ENCODE peak calls at places on chromosomes 4 and X, in six cellular contexts. W is A549, L is K562, I is HepG2, D is HEK293T, H is IMR-90. Y is an unnamed sample.

GRCh38 chrX:106612403-106612789 is 618 bp downstream of the RADX start:
- DNase-seq in W (no peak), L (no peak), I (peak; percentile 0), D (no peak), H (no peak), Y (no peak)

GRCh38 chrX:136896121-136896914 is 15.8 kb upstream of the RBMX start:
- DNase-seq in W (no peak), L (peak; percentile 23), I (no peak), D (no peak), H (peak; percentile 53), Y (no peak)

GRCh38 chrX:19672211-19672814 is 157.0 kb upstream of the MAP3K15 start:
- DNase-seq in W (peak; percentile 74), L (no peak), I (no peak), D (no peak), H (no peak), Y (no peak)

GRCh38 chr4:183124865-183125264 is 25.8 kb downstream of the WWC2 start:
- DNase-seq in W (no peak), L (no peak), I (no peak), D (no peak), H (no peak), Y (no peak)

GRCh38 chrX:24023972-24024664 is 2.9 kb downstream of the KLHL15 start:
- DNase-seq in W (no peak), L (no peak), I (no peak), D (no peak), H (peak; percentile 23), Y (no peak)

GRCh38 chr4:97330915-97331314 is 812.4 kb downstream of the STPG2 start:
- DNase-seq in W (no peak), L (no peak), I (no peak), D (peak; percentile 64), H (no peak), Y (no peak)

GRCh38 chr4:102808009-102808408 is 19.3 kb downstream of the UBE2D3 start:
- DNase-seq in W (no peak), L (no peak), I (no peak), D (no peak), H (no peak), Y (no peak)

GRCh38 chr4:7282786-7283185 is 90.4 kb downstream of the SORCS2 start:
- DNase-seq in W (no peak), L (no peak), I (no peak), D (no peak), H (no peak), Y (no peak)

GRCh38 chr4:3874525-3875110 is 108.4 kb downstream of the ADRA2C start:
- DNase-seq in W (no peak), L (no peak), I (no peak), D (no peak), H (no peak), Y (no peak)

GRCh38 chrX:142998447-142999208 is 27.1 kb upstream of the SPANXN4 start:
- DNase-seq in W (no peak), L (no peak), I (no peak), D (no peak), H (no peak), Y (no peak)

GRCh38 chrX:71160475-71160874 is 15.8 kb downstream of the NLGN3 start:
- DNase-seq in W (no peak), L (no peak), I (no peak), D (no peak), H (no peak), Y (no peak)

DNA sequence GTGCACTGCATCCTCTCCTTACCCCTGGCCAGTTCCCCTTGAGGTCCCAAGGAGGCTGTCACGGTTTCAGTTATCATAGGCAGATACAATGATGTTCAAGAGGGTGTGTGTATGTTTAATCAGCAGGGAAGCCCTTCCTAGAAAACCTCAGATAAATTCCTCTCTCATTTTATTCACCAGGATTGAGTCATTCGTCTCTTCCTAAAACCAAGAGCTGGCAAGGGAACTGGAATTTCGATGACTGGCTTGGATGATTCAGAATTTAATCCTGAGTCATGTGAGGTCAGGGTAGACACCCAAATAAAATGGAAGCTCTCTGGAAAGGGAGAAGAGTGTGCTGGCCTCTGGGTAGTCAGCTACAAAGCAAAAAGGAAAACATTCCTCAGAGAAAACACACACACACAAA is 106.2 kb upstream of the RAPGEF2 start:
- DNase-seq in W (peak; percentile 87), L (no peak), I (no peak), D (no peak), H (peak; percentile 97), Y (no peak)
- TF ChIP-seq BHLHE40 in W (no peak), L (no peak), I (no peak), D (no peak), H (peak; percentile 96), Y (no peak)

GRCh38 chr4:2799444-2799911 is 6.6 kb downstream of the SH3BP2 start:
- DNase-seq in W (no peak), L (no peak), I (no peak), D (no peak), H (no peak), Y (no peak)

GRCh38 chr4:2798399-2799301 is 5.8 kb downstream of the SH3BP2 start:
- DNase-seq in W (no peak), L (peak; percentile 49), I (no peak), D (no peak), H (no peak), Y (no peak)

GRCh38 chr4:2802618-2803531 is 10.0 kb downstream of the SH3BP2 start:
- DNase-seq in W (no peak), L (no peak), I (no peak), D (no peak), H (no peak), Y (no peak)

GRCh38 chr4:2799971-2800690 is 7.2 kb downstream of the SH3BP2 start:
- DNase-seq in W (no peak), L (no peak), I (no peak), D (no peak), H (no peak), Y (no peak)

DNA sequence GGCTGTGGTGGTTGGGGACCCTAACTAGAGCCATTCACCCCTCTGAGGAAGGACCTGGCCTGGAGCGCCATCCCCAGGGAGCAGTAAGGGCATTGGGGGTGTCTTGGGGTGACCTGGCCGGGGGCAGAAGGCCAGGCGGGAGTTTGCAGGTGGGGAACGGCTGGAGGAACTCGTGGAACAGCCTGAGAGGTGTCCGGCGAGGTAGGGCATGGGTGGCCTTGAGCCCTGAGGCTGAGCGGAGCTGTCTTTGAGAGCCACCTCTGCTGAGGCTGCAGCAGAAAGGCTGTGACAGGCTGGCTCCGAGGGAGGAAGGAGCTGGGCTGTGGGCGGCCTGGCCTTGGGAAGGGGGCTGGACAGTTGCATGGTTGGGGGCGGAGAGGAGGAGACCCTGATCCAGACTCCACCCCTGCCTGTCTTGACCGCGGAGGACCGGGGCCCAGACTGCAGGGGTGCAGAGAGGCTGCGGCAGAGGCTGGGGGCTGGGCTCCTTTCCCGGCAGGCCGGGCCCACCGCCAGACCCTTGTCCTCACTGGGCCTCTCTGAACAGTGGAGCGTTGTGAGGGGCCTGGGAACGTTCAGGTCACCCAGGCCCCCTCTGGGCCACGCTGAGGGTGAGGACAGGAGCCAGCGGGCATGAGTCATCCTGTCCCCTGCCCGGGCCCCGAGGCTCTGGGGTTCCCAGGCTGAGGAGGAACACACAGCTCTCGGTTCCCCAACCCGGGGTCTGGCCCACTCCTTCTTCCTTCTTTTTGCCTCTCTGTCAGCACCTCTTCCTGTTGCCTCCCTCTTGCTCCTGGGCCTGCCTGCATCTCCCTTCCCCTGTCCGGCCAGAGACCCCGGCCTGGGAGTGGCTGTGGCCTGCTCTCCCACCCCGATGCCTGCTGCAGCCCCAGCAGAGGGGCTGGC is 8.1 kb downstream of the SH3BP2 start:
- DNase-seq in W (no peak), L (peak; percentile 73), I (peak; percentile 92), D (no peak), H (peak; percentile 37), Y (peak; percentile 41)
- TF ChIP-seq BHLHE40 in W (no peak), L (no peak), I (no peak), D (no peak), H (no peak), Y (peak; percentile 36)

GRCh38 chr4:138670681-138671080 is 344.9 kb upstream of the NOCT start:
- DNase-seq in W (no peak), L (no peak), I (no peak), D (no peak), H (no peak), Y (no peak)

GRCh38 chr4:138672393-138672976 is 343.1 kb upstream of the NOCT start:
- DNase-seq in W (no peak), L (no peak), I (no peak), D (no peak), H (no peak), Y (peak; percentile 19)

GRCh38 chr4:138673053-138673452 is 342.5 kb upstream of the NOCT start:
- DNase-seq in W (no peak), L (no peak), I (peak; percentile 37), D (no peak), H (peak; percentile 15), Y (no peak)

GRCh38 chr4:138671106-138671505 is 344.5 kb upstream of the NOCT start:
- DNase-seq in W (no peak), L (no peak), I (no peak), D (no peak), H (no peak), Y (no peak)

GRCh38 chr4:138671606-138672084 is 343.9 kb upstream of the NOCT start:
- DNase-seq in W (no peak), L (peak; percentile 79), I (no peak), D (no peak), H (no peak), Y (no peak)
- TF ChIP-seq BHLHE40 in W (no peak), L (no peak), I (no peak), D (no peak), H (no peak), Y (no peak)

GRCh38 chr4:1505511-1506451 is 99.5 kb upstream of the NKX1-1 start:
- DNase-seq in W (no peak), L (no peak), I (no peak), D (no peak), H (no peak), Y (no peak)

GRCh38 chr4:1509366-1509765 is 103.1 kb upstream of the NKX1-1 start:
- DNase-seq in W (no peak), L (no peak), I (no peak), D (no peak), H (no peak), Y (no peak)

GRCh38 chr4:1510931-1511330 is 104.7 kb upstream of the NKX1-1 start:
- DNase-seq in W (no peak), L (no peak), I (no peak), D (no peak), H (no peak), Y (no peak)

GRCh38 chr4:1506956-1507721 is 100.9 kb upstream of the NKX1-1 start:
- DNase-seq in W (no peak), L (no peak), I (no peak), D (no peak), H (no peak), Y (no peak)

DNA sequence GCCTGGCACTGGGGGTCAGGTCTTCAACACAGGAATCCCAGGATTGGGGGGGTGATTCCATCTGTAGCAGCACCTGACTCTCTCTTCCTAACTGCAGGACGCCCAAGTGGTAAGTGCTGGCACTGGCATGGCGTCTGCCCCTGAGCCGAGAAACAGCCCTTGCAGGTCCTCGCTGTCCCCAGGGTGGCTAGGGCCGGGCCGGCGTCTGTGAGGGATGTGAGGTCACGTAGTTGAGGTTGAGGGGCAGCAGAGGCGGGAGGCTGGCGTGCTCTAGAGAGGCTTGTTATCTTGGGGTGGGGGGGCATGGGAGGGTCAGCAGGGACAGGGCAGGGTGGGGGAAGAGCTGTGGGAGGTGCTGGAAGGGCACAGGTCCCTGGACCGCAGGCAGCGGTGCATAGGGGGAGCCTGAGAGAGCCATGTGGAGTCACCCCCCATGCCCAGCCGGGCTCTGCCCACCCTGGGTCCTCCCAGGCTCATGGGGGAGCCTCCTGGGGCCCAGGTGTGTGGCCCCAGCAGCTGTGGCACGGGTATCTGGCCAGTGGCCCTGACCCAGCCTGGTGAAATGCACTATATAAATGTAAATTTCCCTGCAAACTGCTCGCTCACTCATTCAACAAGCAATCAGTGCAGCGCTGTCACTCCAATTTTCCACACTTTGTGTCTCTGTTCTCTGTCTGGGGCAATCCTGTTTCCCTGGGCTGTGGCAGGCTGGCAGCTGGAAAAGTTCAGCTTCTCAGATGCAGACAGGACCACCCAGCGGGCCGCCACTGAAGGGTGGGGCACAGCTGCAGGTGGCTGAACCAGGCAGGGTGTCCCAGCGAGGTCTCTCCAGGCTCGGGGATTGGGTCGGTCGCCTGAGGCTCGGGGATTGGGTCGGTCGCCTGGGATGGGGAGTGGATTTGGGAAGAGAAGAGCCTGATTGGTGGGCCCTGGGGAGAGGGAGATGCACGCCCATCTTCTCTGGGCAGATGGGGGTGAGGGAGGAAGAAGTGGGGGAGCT is 102.2 kb upstream of the NKX1-1 start:
- DNase-seq in W (no peak), L (no peak), I (no peak), D (no peak), H (no peak), Y (no peak)
- TF ChIP-seq BHLHE40 in W (no peak), L (no peak), I (no peak), D (no peak), H (no peak), Y (no peak)